ENCODE peak calls at places on chromosomes 11 and 22, in five cellular contexts. B, E, J, Q and O are unnamed samples.

GRCh38 chr11:63906585-63906984 is 10.4 kb downstream of the RCOR2 start:
- DNase-seq in B (no peak), E (no peak), J (peak; percentile 47), Q (no peak), O (no peak)

GRCh38 chr11:72676874-72677341 is 2.7 kb upstream of the PDE2A start:
- DNase-seq in B (no peak), E (peak; percentile 75), J (peak; percentile 37), Q (peak; percentile 82), O (peak; percentile 58)

GRCh38 chr11:78214331-78215194 is 25.8 kb downstream of the USP35 start:
- DNase-seq in B (no peak), E (no peak), J (no peak), Q (no peak), O (peak; percentile 64)

GRCh38 chr11:99534812-99535211 is 514.1 kb downstream of the CNTN5 start:
- DNase-seq in B (no peak), E (no peak), J (no peak), Q (no peak), O (no peak)

GRCh38 chr22:47320560-47320959 is 558.1 kb downstream of the TBC1D22A start:
- DNase-seq in B (no peak), E (no peak), J (no peak), Q (no peak), O (no peak)

GRCh38 chr22:20919718-20920117 is 2.5 kb downstream of the CRKL start:
- DNase-seq in B (no peak), E (no peak), J (no peak), Q (no peak), O (no peak)

GRCh38 chr22:27028093-27028492 is 370.7 kb downstream of the MIAT start:
- DNase-seq in B (no peak), E (no peak), J (no peak), Q (no peak), O (no peak)

GRCh38 chr11:108589136-108589535 is 4.4 kb downstream of the EXPH5 start:
- DNase-seq in B (no peak), E (no peak), J (no peak), Q (no peak), O (no peak)

GRCh38 chr11:12746593-12747097 is 72.4 kb downstream of the TEAD1 start:
- DNase-seq in B (no peak), E (peak; percentile 98), J (no peak), Q (no peak), O (no peak)

GRCh38 chr22:45510376-45511232 is 7.9 kb downstream of the FBLN1 start:
- DNase-seq in B (no peak), E (no peak), J (no peak), Q (no peak), O (no peak)

GRCh38 chr11:72741429-72741833 is 10.8 kb downstream of the ARAP1 start:
- DNase-seq in B (no peak), E (no peak), J (peak; percentile 37), Q (peak; percentile 80), O (no peak)

GRCh38 chr11:32088117-32088941 is 2.5 kb upstream of the RCN1 start:
- DNase-seq in B (peak; percentile 69), E (peak; percentile 75), J (no peak), Q (no peak), O (peak; percentile 63)

GRCh38 chr22:26588749-26589366 is 1.1 kb downstream of the TPST2 start:
- DNase-seq in B (no peak), E (no peak), J (no peak), Q (no peak), O (no peak)

GRCh38 chr11:72575533-72576170 is 98.6 kb downstream of the PDE2A start:
- DNase-seq in B (peak; percentile 1), E (no peak), J (no peak), Q (no peak), O (peak; percentile 9)

GRCh38 chr11:68574308-68574707 is 110.0 kb upstream of the GAL start:
- DNase-seq in B (no peak), E (no peak), J (no peak), Q (no peak), O (no peak)

GRCh38 chr11:95490625-95491024 is 259.6 kb upstream of the SESN3 start:
- DNase-seq in B (no peak), E (no peak), J (no peak), Q (no peak), O (no peak)

GRCh38 chr11:1208361-1209261 is 14.3 kb upstream of the MUC5B start:
- DNase-seq in B (no peak), E (peak; percentile 1), J (no peak), Q (peak; percentile 58), O (no peak)

GRCh38 chr22:24200616-24201212 is 19.4 kb downstream of the SUSD2 start:
- DNase-seq in B (no peak), E (no peak), J (no peak), Q (no peak), O (no peak)

GRCh38 chr22:25777870-25778269 is 35.9 kb downstream of the MYO18B start:
- DNase-seq in B (no peak), E (no peak), J (peak; percentile 48), Q (no peak), O (no peak)

GRCh38 chr11:119389611-119390254 is 8.2 kb upstream of the USP2 start:
- DNase-seq in B (no peak), E (peak; percentile 19), J (peak; percentile 40), Q (no peak), O (no peak)

GRCh38 chr11:126485021-126485781 is 129.7 kb downstream of the ST3GAL4 start:
- DNase-seq in B (no peak), E (no peak), J (peak; percentile 54), Q (peak; percentile 13), O (no peak)

GRCh38 chr11:35364101-35364780 is 55.1 kb downstream of the SLC1A2 start:
- DNase-seq in B (peak; percentile 54), E (peak; percentile 71), J (no peak), Q (peak; percentile 62), O (peak; percentile 91)

GRCh38 chr11:75966546-75967287 is 151.7 kb downstream of the UVRAG start:
- DNase-seq in B (no peak), E (no peak), J (no peak), Q (no peak), O (no peak)

GRCh38 chr22:27100789-27101188 is 443.4 kb downstream of the MIAT start:
- DNase-seq in B (no peak), E (peak; percentile 74), J (no peak), Q (no peak), O (peak; percentile 52)

GRCh38 chr11:67674442-67674871 is at the start of gene ALDH3B2:
- DNase-seq in B (no peak), E (no peak), J (no peak), Q (peak; percentile 76), O (no peak)

GRCh38 chr22:43182726-43183125 is 4.2 kb downstream of the TTLL12 start:
- DNase-seq in B (no peak), E (no peak), J (no peak), Q (peak; percentile 63), O (no peak)

GRCh38 chr11:96779030-96779429 is 389.2 kb downstream of the JRKL start:
- DNase-seq in B (no peak), E (no peak), J (no peak), Q (no peak), O (no peak)

GRCh38 chr11:5818245-5818865 is 9.6 kb downstream of the OR52N2 start:
- DNase-seq in B (no peak), E (no peak), J (no peak), Q (no peak), O (no peak)

GRCh38 chr11:64299847-64300648 is at the start of gene CATSPERZ:
- DNase-seq in B (no peak), E (peak; percentile 57), J (no peak), Q (no peak), O (no peak)

GRCh38 chr11:27381238-27381666 is 18.2 kb upstream of the CCDC34 start:
- DNase-seq in B (no peak), E (no peak), J (no peak), Q (no peak), O (no peak)
- H3K27ac ChIP-seq in B (no peak overlapping the region), E (no peak overlapping the region), J (no peak overlapping the region), Q (no peak overlapping the region), O (no peak overlapping the region)

GRCh38 chr11:70485326-70486025 is 87.1 kb downstream of the CTTN start:
- DNase-seq in B (no peak), E (peak; percentile 14), J (no peak), Q (no peak), O (no peak)

GRCh38 chr11:70483940-70484339 is 85.6 kb downstream of the CTTN start:
- DNase-seq in B (no peak), E (no peak), J (no peak), Q (no peak), O (no peak)

GRCh38 chr11:70482529-70482917 is 84.2 kb downstream of the CTTN start:
- DNase-seq in B (no peak), E (no peak), J (no peak), Q (no peak), O (no peak)

GRCh38 chr11:70481625-70482528 is 83.5 kb downstream of the CTTN start:
- DNase-seq in B (no peak), E (no peak), J (no peak), Q (no peak), O (no peak)

GRCh38 chr11:70483077-70483861 is 84.9 kb downstream of the CTTN start:
- DNase-seq in B (no peak), E (no peak), J (peak; percentile 25), Q (peak; percentile 83), O (no peak)
- TF ChIP-seq CTCF in B (no peak), E (no peak), J (peak; percentile 55), Q (peak; percentile 42), O (no peak)

DNA sequence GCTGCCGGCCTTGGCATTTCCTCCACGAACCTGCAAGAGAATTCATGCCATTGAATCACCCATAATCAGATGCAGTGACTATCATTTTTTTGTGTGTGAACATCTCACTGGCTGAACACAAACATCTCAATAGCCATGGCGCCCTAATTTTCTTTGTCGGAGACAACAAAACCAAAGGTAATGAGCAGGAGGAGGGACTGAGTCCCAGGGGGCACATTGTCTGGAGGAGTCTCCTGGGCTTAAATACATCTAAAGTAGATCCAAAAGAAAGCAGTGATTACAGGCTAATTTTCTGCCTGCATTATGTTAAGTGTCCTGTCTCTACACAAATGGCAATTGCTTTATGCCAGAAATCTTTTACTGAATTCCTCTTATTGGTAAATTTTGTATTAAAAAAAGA is 113.5 kb downstream of the NTM start:
- DNase-seq in B (no peak), E (no peak), J (no peak), Q (no peak), O (no peak)
- H3K4me3 ChIP-seq in B (no peak overlapping the region), E (no peak overlapping the region), J (no peak overlapping the region), Q (no peak overlapping the region), O (no peak overlapping the region)

DNA sequence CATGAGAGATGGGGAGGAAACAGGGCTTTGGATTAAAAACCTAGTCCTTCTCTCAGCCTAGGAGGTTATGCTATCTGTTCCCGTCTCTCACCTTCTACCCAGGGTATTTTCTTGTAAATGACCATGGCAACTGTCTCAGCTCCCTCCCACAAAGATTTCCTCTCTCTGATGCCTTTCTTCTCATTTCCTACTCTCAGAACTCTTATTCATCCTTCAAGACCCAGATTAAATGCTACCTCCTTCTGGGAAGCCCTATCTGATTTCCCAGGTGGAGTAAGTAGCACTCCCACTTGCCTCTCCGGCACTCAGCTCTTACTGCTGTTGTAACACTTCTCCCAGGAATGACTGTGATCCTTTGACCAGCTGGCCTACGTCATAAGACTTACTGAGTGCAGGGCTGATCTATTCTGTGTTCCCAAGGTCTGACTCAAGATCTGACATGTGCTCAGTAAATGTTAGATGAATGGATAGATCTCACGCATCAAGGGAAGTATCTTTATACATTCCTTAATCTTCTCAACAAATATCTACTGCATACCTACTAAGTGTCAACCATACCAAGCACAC is 175.0 kb downstream of the TENM4 start:
- DNase-seq in B (no peak), E (no peak), J (no peak), Q (no peak), O (no peak)
- H3K27ac ChIP-seq in B (no peak overlapping the region), E (no peak overlapping the region), J (no peak overlapping the region), Q (no peak overlapping the region), O (no peak overlapping the region)